ENCODE peak calls at places on chromosomes 2 and 18, in five cellular contexts. A is gastrocnemius medialis, N is A549, J is heart left ventricle, W is sigmoid colon. K is an unnamed sample.

GRCh38 chr2:3472296-3472695 is 47.0 kb downstream of the ADI1 start:
- DNase-seq in W (no peak), J (no peak), A (no peak), N (no peak), K (no peak)

GRCh38 chr2:112706170-112706664 is 14.6 kb upstream of the NT5DC4 start:
- DNase-seq in N (no peak), A (no peak), W (peak; percentile 25), J (no peak), K (no peak)

GRCh38 chr2:17101596-17101995 is 416.6 kb downstream of the RAD51AP2 start:
- DNase-seq in A (no peak), W (no peak), N (no peak), J (no peak), K (no peak)

GRCh38 chr18:75208055-75208835 is 694 bp downstream of the PTGR3 start:
- DNase-seq in N (peak; percentile 47), A (peak; percentile 61), J (peak; percentile 58), W (peak; percentile 82), K (no peak)

GRCh38 chr2:234033174-234033573 is 17.3 kb upstream of the SPP2 start:
- DNase-seq in J (no peak), A (no peak), N (no peak), W (no peak), K (no peak)

GRCh38 chr18:24982831-24983230 is 369.1 kb downstream of the ZNF521 start:
- DNase-seq in J (no peak), W (no peak), N (no peak), A (no peak), K (no peak)

GRCh38 chr2:186130678-186131511 is 355.2 kb upstream of the ZC3H15 start:
- DNase-seq in J (no peak), N (no peak), A (no peak), W (no peak), K (no peak)

GRCh38 chr2:194720461-194720860 is 936.6 kb upstream of the SLC39A10 start:
- DNase-seq in J (no peak), A (no peak), W (no peak), N (no peak), K (no peak)

GRCh38 chr2:237345891-237346640 is 67.9 kb downstream of the COL6A3 start:
- DNase-seq in W (no peak), N (no peak), A (no peak), J (no peak), K (no peak)

GRCh38 chr18:11268691-11269686 is 119.6 kb upstream of the PIEZO2 start:
- DNase-seq in J (no peak), W (peak; percentile 74), A (no peak), N (no peak), K (no peak)

GRCh38 chr18:36680042-36680441 is 148.8 kb downstream of the TPGS2 start:
- DNase-seq in N (no peak), W (no peak), J (no peak), A (no peak), K (no peak)

GRCh38 chr18:67410671-67411070 is 105.8 kb downstream of the DSEL start:
- DNase-seq in J (no peak), A (no peak), W (no peak), N (no peak), K (no peak)

GRCh38 chr2:47003641-47004427 is 88.2 kb upstream of the MCFD2 start:
- DNase-seq in N (no peak), J (no peak), A (no peak), W (no peak), K (no peak)
- H3K4me1 ChIP-seq in N (peaks cover 34% of the 10 kb centered on the region), J (peaks cover 64% of the 10 kb centered on the region), A (peaks cover 37% of the 10 kb centered on the region), W (peaks cover 91% of the 10 kb centered on the region), K (peaks cover 11% of the 10 kb centered on the region)

GRCh38 chr2:98731709-98732349 is 897 bp upstream of the MGAT4A start:
- DNase-seq in N (no peak), A (no peak), J (no peak), W (no peak), K (no peak)

GRCh38 chr2:98730053-98730850 is 680 bp downstream of the MGAT4A start:
- DNase-seq in A (peak; percentile 49), J (peak; percentile 56), N (peak; percentile 10), W (peak; percentile 75), K (peak; percentile 64)

GRCh38 chr2:98732430-98733051 is 1.6 kb upstream of the MGAT4A start:
- DNase-seq in W (no peak), A (no peak), N (no peak), J (no peak), K (no peak)

GRCh38 chr2:98729652-98730051 is 1.3 kb downstream of the MGAT4A start:
- DNase-seq in W (no peak), A (no peak), N (no peak), J (no peak), K (no peak)

GRCh38 chr2:98730851-98731708 is at the start of gene MGAT4A:
- DNase-seq in A (peak; percentile 71), W (peak; percentile 90), N (peak; percentile 41), J (peak; percentile 88), K (peak; percentile 87)
- TF ChIP-seq CTCF in A (no peak), W (no peak), N (no peak), J (no peak), K (peak; percentile 16)

GRCh38 chr2:65390134-65390533 is 42.3 kb downstream of the SPRED2 start:
- DNase-seq in J (no peak), N (no peak), A (no peak), W (peak; percentile 76), K (no peak)
- H3K4me1 ChIP-seq in J (peaks cover 48% of the 10 kb centered on the region), N (peaks cover 21% of the 10 kb centered on the region), A (peaks cover 17% of the 10 kb centered on the region), W (no peaks in the 10 kb centered on the region), K (peaks cover 4% of the 10 kb centered on the region)

DNA sequence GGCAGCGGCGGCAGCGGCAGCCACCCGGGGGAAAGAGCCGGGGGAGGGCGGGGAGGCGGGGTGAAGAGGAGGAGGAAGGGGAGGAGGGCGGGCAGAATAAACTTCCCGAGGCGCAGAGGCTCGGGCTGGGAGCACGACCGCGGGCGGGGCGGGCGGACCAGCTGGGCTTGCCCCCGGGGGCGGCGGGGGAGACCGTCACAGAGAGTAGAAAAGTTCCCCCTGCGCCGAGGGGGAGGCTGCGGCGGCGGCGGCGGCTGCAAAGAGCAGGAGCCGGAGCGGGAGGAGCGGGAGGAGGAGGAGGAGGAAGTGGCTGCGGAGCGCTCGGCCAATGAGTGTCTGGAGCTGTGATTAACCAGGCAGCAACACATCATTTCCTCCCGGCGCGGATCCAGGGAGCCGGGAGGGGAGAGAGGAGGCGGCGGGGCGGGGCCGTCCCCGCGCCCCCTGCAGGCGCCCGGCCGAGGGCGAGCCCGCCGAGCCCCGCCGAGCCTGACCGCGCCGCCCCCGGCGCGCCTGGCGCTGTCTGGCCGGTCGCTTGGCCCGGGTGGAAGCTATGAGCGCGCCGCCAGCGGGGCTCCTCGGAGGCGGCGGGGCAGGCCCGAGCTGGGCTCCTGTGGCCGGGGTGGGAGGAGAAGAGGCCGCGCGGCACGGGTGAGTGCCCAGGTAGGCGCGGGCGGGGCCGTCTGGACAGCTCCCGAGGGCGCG is at the start of gene ACVR1:
- DNase-seq in J (peak; percentile 96), W (peak; percentile 98), A (peak; percentile 97), N (peak; percentile 95), K (peak; percentile 95)
- TF ChIP-seq CTCF in J (peak; percentile 36), W (no peak), A (peak; percentile 62), N (peak; percentile 52), K (no peak)

GRCh38 chr2:149008381-149008780 is 30.1 kb upstream of the LYPD6B start:
- DNase-seq in N (no peak), A (no peak), W (no peak), J (no peak), K (no peak)

GRCh38 chr2:149005471-149006077 is 32.9 kb upstream of the LYPD6B start:
- DNase-seq in N (no peak), J (no peak), A (no peak), W (no peak), K (no peak)

GRCh38 chr2:149012545-149012944 is 26.0 kb upstream of the LYPD6B start:
- DNase-seq in J (no peak), W (no peak), N (no peak), A (no peak), K (no peak)

GRCh38 chr2:149006883-149007543 is 31.5 kb upstream of the LYPD6B start:
- DNase-seq in N (no peak), A (no peak), J (no peak), W (no peak), K (no peak)

DNA sequence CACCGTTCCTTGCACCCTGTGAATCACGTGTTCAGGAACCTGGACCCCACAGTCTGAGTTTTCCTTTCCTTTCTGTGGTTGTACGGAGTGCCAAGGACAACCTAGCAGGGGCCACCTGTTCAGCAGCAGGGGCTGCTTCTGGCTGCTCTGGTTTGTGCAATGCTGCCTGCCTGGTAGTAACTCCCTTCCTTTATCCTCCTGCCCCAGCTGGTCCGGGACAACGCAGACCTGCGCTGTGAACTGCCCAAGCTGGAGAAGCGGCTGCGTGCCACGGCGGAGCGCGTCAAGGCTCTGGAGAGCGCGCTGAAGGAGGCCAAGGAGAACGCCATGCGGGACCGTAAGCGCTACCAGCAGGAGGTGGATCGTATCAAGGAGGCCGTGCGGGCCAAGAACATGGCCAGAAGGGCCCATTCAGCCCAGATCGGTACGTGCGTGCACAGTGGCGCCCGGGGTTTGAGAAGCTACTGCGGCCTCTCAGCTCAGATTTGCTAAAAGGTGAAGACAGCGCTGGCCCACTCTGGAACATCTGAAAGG is 28.5 kb upstream of the LYPD6B start:
- DNase-seq in N (no peak), J (no peak), A (no peak), W (no peak), K (no peak)
- H3K4me1 ChIP-seq in N (no peaks in the 10 kb centered on the region), J (no peaks in the 10 kb centered on the region), A (no peaks in the 10 kb centered on the region), W (no peaks in the 10 kb centered on the region), K (no peaks in the 10 kb centered on the region)

GRCh38 chr18:80034852-80035406 is 695 bp downstream of the RBFA start:
- DNase-seq in N (no peak), J (no peak), W (no peak), A (no peak), K (no peak)

GRCh38 chr18:80035997-80036396 is 1.8 kb downstream of the RBFA start:
- DNase-seq in W (no peak), A (no peak), J (no peak), N (no peak), K (no peak)

GRCh38 chr18:80033181-80034067 is 810 bp upstream of the RBFA start:
- DNase-seq in W (peak; percentile 79), J (no peak), A (peak; percentile 15), N (peak; percentile 16), K (no peak)

GRCh38 chr18:80037300-80037699 is 3.1 kb downstream of the RBFA start:
- DNase-seq in N (no peak), A (no peak), W (no peak), J (no peak), K (no peak)

GRCh38 chr18:80034068-80034851 is at the start of gene RBFA:
- DNase-seq in J (peak; percentile 100), W (peak; percentile 100), N (peak; percentile 97), A (peak; percentile 98), K (peak; percentile 96)
- TF ChIP-seq CTCF in J (peak; percentile 52), W (peak; percentile 42), N (peak; percentile 35), A (no peak), K (peak; percentile 41)

K was measured in Caco-2.